ENCODE peak calls at places on chromosomes 7 and 10, in eight cellular contexts. Q is right lobe of liver, K is PC-9, C is tibial artery, S is GM12878, J is cardiac fibroblast, I is astrocyte of the spinal cord, B is tibial nerve. R is an unnamed sample.

GRCh38 chr10:18438356-18439126 is 212.8 kb downstream of the NSUN6 start:
- DNase-seq in Q (no peak), K (no peak), C (no peak), S (no peak), J (no peak), I (no peak), B (no peak), R (no peak)

GRCh38 chr10:20714518-20714917 is 182.6 kb downstream of the NEBL start:
- DNase-seq in Q (no peak), K (no peak), C (no peak), S (no peak), J (no peak), I (no peak), B (no peak), R (no peak)

GRCh38 chr10:125633517-125633999 is 49.4 kb downstream of the TEX36 start:
- DNase-seq in Q (no peak), K (peak), C (no peak), S (no peak), J (no peak), I (peak), B (no peak), R (peak)

GRCh38 chr7:1567893-1568292 is 1.9 kb downstream of the PSMG3 start:
- DNase-seq in Q (no peak), K (no peak), C (no peak), S (no peak), J (peak), I (peak), B (no peak), R (no peak)

GRCh38 chr10:132593900-132594876 is 56.6 kb downstream of the INPP5A start:
- DNase-seq in Q (peak), K (no peak), C (no peak), S (peak), J (no peak), I (no peak), B (no peak), R (no peak)

GRCh38 chr10:75234017-75234682 is 1.6 kb downstream of the COMTD1 start:
- DNase-seq in Q (peak), K (peak), C (peak), S (peak), J (peak), I (peak), B (peak), R (peak)

GRCh38 chr7:40519009-40519408 is 384.2 kb downstream of the SUGCT start:
- DNase-seq in Q (no peak), K (no peak), C (no peak), S (no peak), J (no peak), I (no peak), B (no peak), R (no peak)

GRCh38 chr7:151794508-151795167 is 82.3 kb downstream of the PRKAG2 start:
- DNase-seq in Q (no peak), K (no peak), C (no peak), S (no peak), J (no peak), I (peak), B (no peak), R (no peak)

GRCh38 chr10:3485287-3485686 is 299.7 kb downstream of the KLF6 start:
- DNase-seq in Q (no peak), K (no peak), C (no peak), S (peak), J (no peak), I (no peak), B (no peak), R (no peak)

GRCh38 chr10:105797234-105797890 is 1156.3 kb downstream of the SORCS3 start:
- DNase-seq in Q (peak), K (no peak), C (no peak), S (peak), J (peak), I (peak), B (no peak), R (peak)

GRCh38 chr10:101066146-101066889 is 4.5 kb downstream of the KAZALD1 start:
- DNase-seq in Q (peak), K (peak), C (peak), S (no peak), J (peak), I (peak), B (no peak), R (peak)

GRCh38 chr10:88319960-88320517 is 263.1 kb downstream of the RNLS start:
- DNase-seq in Q (no peak), K (no peak), C (no peak), S (no peak), J (no peak), I (no peak), B (no peak), R (no peak)

GRCh38 chr10:28111712-28112111 is 112.8 kb upstream of the ODAD2 start:
- DNase-seq in Q (no peak), K (no peak), C (no peak), S (no peak), J (no peak), I (peak), B (no peak), R (no peak)

GRCh38 chr7:120617239-120617638 is 240.7 kb downstream of the TSPAN12 start:
- DNase-seq in Q (no peak), K (no peak), C (no peak), S (no peak), J (no peak), I (no peak), B (no peak), R (no peak)

GRCh38 chr7:38700111-38700510 is 68.9 kb upstream of the AMPH start:
- DNase-seq in Q (no peak), K (no peak), C (no peak), S (no peak), J (peak), I (no peak), B (peak), R (peak)

GRCh38 chr7:136324073-136324704 is 347.0 kb upstream of the MTPN start:
- DNase-seq in Q (no peak), K (no peak), C (no peak), S (no peak), J (no peak), I (no peak), B (no peak), R (no peak)

GRCh38 chr7:26504417-26504816 is 212.8 kb downstream of the SNX10 start:
- DNase-seq in Q (no peak), K (no peak), C (no peak), S (no peak), J (no peak), I (no peak), B (no peak), R (no peak)

GRCh38 chr10:92972066-92972870 is 88.3 kb upstream of the CYP26C1 start:
- DNase-seq in Q (no peak), K (peak), C (no peak), S (no peak), J (peak), I (peak), B (no peak), R (no peak)

GRCh38 chr7:106419455-106420182 is 134.8 kb upstream of the NAMPT start:
- DNase-seq in Q (no peak), K (no peak), C (no peak), S (no peak), J (no peak), I (no peak), B (no peak), R (no peak)

GRCh38 chr10:16470747-16471146 is 33.9 kb downstream of the PTER start:
- DNase-seq in Q (peak), K (no peak), C (peak), S (no peak), J (no peak), I (no peak), B (no peak), R (no peak)

GRCh38 chr7:122140918-122141317 is 3.1 kb downstream of the AASS start:
- DNase-seq in Q (no peak), K (no peak), C (no peak), S (no peak), J (no peak), I (no peak), B (no peak), R (no peak)

GRCh38 chr10:104046651-104047050 is 39.0 kb downstream of the COL17A1 start:
- DNase-seq in Q (no peak), K (no peak), C (no peak), S (no peak), J (no peak), I (no peak), B (no peak), R (no peak)

DNA sequence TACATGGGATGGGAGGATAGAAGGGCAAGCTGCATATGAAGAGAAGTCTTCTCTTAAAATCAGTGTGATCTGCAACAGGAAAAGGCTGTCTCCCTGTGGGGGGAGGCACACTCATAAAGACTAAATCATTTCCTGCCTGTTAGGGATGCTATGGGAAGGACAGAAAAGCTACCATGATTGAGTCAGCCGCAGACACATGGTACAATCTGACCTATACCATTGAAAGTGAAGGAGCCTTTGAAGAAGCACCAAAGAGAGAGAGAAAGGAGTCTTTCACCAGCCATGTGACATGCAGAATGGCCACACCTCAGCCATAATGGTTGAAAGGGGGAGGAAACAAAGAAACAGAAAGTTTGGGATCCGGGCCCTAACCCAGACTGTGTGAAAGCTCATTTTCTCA is 29.1 kb downstream of the NUDCD3 start:
- DNase-seq in Q (no peak), K (no peak), C (no peak), S (peak), J (peak), I (peak), B (no peak), R (no peak)
- H3K4me3 ChIP-seq in Q (no peak), K (no peak), C (no peak), S (no peak), J (no peak), I (no peak), B (no peak), R (no peak)

DNA sequence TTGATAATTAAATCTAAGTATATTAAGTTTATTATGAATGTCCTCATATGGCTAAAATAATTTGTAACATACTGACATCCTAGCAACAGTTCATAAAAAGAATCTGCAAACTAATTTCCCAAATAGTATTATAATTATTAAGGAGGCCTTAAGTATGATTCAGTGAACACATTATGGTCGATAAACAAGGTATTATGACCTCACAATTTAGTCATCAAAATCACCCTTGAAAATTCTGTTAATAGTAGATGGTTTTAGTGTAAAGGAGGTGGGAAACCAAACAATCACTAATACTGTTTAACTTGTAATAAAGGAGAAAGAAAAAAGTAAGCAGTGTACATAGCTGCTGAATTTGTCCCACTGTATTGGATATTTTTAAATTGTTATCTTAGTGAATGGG is 2.1 kb downstream of the ETV1 start:
- DNase-seq in Q (no peak), K (no peak), C (no peak), S (no peak), J (no peak), I (peak), B (no peak), R (no peak)
- TF ChIP-seq CTCF in Q (no peak), K (no peak), C (no peak), S (no peak), J (no peak), I (no peak), B (no peak), R (no peak)

GRCh38 chr10:96511044-96511945 is 2.4 kb downstream of the TLL2 start:
- DNase-seq in Q (no peak), K (no peak), C (no peak), S (no peak), J (peak), I (peak), B (peak), R (no peak)
- H3K4me3 ChIP-seq in Q (no peak), K (no peak), C (no peak), S (no peak), J (no peak), I (no peak), B (no peak), R (no peak)

GRCh38 chr7:20539201-20539600 is 76.3 kb upstream of the ABCB5 start:
- DNase-seq in Q (no peak), K (no peak), C (no peak), S (no peak), J (no peak), I (no peak), B (no peak), R (no peak)
- TF ChIP-seq CTCF in Q (no peak), K (peak), C (no peak), S (peak), J (peak), I (no peak), B (no peak), R (peak)

DNA sequence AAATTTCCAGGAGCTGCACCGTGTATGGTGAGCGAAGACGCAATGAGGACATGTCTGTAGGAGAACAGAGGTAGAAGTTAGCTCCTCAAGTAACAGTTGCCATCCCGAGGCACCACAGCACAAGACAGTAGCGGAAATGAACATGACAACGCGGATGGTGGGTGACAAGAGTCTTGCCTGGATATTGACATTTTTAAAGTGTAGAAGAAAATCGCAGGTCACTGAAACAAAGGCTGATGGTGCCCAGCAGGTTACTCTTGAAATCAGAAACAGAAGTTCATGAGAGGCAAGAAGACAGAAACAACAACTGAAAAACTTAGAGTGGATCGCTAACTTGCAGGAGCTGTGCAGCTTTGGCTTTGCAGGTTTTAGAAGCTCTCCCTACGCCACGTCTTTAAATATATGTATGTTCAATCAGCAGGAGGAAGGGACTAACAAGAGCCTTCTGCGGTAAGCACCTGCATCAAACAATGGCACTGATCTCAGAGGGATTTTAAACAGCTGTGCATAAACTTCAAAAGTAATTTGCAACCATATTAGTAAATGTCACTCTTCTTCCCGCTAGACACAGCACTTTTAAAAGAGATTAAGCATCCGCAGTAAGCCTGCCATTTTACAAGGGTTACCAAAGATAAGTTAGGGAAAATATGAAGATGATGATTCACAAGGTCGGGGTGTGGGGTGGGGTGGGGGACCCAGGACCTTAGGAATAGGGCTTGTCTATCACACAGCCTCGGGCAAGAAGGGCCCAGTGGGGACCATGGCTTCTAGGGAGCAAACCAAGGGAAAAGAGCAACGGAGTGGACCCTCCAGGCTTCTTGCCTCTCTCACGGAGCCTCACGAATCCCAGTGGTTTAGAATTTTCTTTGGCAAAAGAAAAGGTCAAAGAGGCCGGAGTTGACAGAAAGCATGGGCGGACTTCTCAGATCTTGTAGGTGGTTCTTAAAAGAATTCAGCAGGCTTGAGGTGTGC is 1.6 kb downstream of the PRKCQ start:
- DNase-seq in Q (no peak), K (no peak), C (no peak), S (no peak), J (no peak), I (no peak), B (no peak), R (no peak)
- H3K4me3 ChIP-seq in Q (no peak), K (no peak), C (no peak), S (no peak), J (no peak), I (no peak), B (no peak), R (no peak)

GRCh38 chr10:35133586-35133985 is 6.9 kb downstream of the CREM start:
- DNase-seq in Q (no peak), K (no peak), C (no peak), S (no peak), J (no peak), I (no peak), B (no peak), R (no peak)
- TF ChIP-seq CTCF in Q (no peak), K (no peak), C (no peak), S (no peak), J (no peak), I (no peak), B (no peak), R (no peak)

GRCh38 chr10:117551322-117552155 is 9.0 kb downstream of the EMX2 start:
- DNase-seq in Q (no peak), K (no peak), C (no peak), S (no peak), J (no peak), I (no peak), B (no peak), R (no peak)

GRCh38 chr10:117548191-117548668 is 5.7 kb downstream of the EMX2 start:
- DNase-seq in Q (no peak), K (no peak), C (no peak), S (no peak), J (no peak), I (no peak), B (no peak), R (no peak)

GRCh38 chr10:117550599-117551321 is 8.2 kb downstream of the EMX2 start:
- DNase-seq in Q (no peak), K (no peak), C (no peak), S (no peak), J (no peak), I (no peak), B (no peak), R (no peak)

GRCh38 chr10:117549100-117549499 is 6.6 kb downstream of the EMX2 start:
- DNase-seq in Q (no peak), K (no peak), C (no peak), S (no peak), J (no peak), I (no peak), B (no peak), R (no peak)

DNA sequence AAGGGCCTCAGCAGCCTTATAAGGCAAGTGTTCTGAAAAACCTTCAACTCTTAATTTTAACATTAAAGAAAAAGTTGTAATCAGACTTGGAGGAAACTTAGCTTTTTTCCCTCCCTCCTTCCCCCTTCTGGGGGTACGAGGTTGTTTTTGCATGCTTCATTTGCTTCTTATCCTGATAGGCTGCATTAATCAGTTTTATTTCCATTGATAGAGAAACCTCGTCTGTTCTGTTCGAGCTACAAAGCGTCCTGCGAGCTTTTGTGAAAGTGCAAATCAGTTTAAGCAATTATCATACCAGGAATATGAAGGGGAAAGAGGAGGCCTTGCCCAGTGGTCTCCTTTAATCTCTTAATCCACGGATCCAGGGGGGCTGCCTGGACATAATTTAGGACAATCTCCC is 7.5 kb downstream of the EMX2 start:
- DNase-seq in Q (no peak), K (no peak), C (no peak), S (no peak), J (no peak), I (no peak), B (no peak), R (no peak)
- H3K4me3 ChIP-seq in Q (no peak), K (no peak), C (no peak), S (no peak), J (no peak), I (no peak), B (no peak), R (no peak)

DNA sequence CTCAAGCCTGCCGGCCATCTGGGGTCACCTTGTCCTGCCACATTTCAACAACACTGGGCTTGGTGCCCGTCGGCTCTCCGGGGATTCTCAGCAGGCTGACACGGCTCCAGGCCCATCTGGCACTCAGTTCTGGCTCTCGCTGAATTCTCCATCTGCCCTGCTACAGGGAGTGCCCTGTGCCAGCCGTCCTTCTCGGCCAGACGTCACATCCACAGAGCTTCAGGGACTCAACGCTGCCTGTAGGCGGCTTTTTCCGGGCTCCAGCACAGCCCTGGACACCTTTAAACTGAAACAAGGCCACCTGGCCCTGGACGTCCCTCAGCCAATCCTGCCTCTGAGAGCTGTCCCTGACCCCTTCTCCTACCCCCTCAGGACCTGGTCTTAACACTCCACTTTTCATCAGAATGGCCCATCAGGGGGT is 43.0 kb downstream of the TMEM130 start:
- DNase-seq in Q (peak), K (no peak), C (peak), S (no peak), J (peak), I (no peak), B (no peak), R (peak)
- TF ChIP-seq CTCF in Q (no peak), K (no peak), C (peak), S (no peak), J (no peak), I (no peak), B (no peak), R (no peak)

GRCh38 chr10:124119216-124119615 is 25.8 kb upstream of the CHST15 start:
- DNase-seq in Q (no peak), K (no peak), C (no peak), S (no peak), J (no peak), I (no peak), B (no peak), R (no peak)
- H3K4me3 ChIP-seq in Q (no peak), K (no peak), C (no peak), S (no peak), J (no peak), I (no peak), B (no peak), R (no peak)

DNA sequence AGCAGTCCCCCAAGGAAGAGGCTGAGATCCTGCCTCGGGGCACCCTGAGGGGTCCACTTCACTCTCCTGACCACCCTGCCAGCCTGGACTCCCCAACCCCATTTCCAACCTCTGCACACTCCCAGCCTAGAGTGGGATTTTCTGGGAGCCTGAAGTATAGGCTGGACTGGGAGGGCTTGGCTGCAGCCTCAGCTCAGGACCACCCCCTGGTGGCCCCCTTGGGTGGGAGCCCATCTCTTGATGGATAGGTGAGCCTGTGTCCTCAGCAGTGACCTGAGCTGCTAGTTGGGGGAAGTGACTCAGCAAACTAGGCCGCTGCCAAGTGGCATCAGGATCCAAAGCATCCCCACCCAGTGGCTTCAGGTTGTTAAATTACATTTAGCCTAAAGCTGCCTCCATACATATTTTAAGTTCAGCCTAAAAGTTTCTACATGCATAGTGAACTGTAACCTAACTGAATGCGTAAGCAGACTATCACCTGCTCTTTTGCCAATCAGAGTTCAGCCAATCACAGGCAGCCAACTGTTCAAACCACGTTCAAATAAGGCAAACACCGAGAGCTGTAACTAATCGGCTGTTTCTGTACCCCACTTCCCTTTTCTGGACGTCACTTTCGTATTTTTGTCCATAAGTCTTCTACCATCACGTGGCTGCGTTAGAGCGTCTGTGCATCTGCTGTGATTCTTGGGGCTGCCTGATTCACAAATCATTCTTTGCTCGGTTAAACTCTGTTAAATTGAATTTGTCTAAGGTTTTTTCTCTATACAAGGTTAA is 144.0 kb downstream of the PLPP4 start:
- DNase-seq in Q (no peak), K (no peak), C (no peak), S (no peak), J (peak), I (peak), B (peak), R (no peak)
- TF ChIP-seq CTCF in Q (no peak), K (no peak), C (no peak), S (peak), J (no peak), I (peak), B (no peak), R (peak)

R was measured in LNCaP clone FGC.